ENCODE peak calls at places on chromosomes 12 and 14, in six cellular contexts. One of them, this sample, is unnamed.
A peak's percentile ranks its signal among the peaks of the same experiment; 100 is the strongest.

GRCh38 chr12:22275847-22276246 is 58.7 kb downstream of the ST8SIA1 start:
- DNase-seq in mesendoderm: peak; percentile 92
- DNase-seq in AG09319: peak; percentile 100
- DNase-seq in posterior cingulate gyrus: peak; percentile 84
- DNase-seq in left ventricle myocardium superior: peak; percentile 89
- DNase-seq in activated CD4-positive, alpha-beta T cell treated with anti-CD3 and anti-CD28 coated beads for 48 hours: no peak
- DNase-seq in this sample: peak; percentile 82

GRCh38 chr14:69559581-69560011 is 15.1 kb downstream of the CCDC177 start:
- DNase-seq in left ventricle myocardium superior: no peak
- DNase-seq in activated CD4-positive, alpha-beta T cell treated with anti-CD3 and anti-CD28 coated beads for 48 hours: no peak
- DNase-seq in mesendoderm: no peak
- DNase-seq in posterior cingulate gyrus: peak; percentile 96
- DNase-seq in AG09319: no peak
- DNase-seq in this sample: no peak

GRCh38 chr14:24310666-24311604 is at the start of gene LTB4R:
- DNase-seq in AG09319: no peak
- DNase-seq in posterior cingulate gyrus: peak; percentile 94
- DNase-seq in mesendoderm: no peak
- DNase-seq in activated CD4-positive, alpha-beta T cell treated with anti-CD3 and anti-CD28 coated beads for 48 hours: peak; percentile 73
- DNase-seq in left ventricle myocardium superior: peak; percentile 87
- DNase-seq in this sample: peak; percentile 13

GRCh38 chr14:22848391-22849164 is 12.2 kb downstream of the MMP14 start:
- DNase-seq in left ventricle myocardium superior: peak; percentile 76
- DNase-seq in mesendoderm: peak; percentile 68
- DNase-seq in AG09319: peak; percentile 91
- DNase-seq in activated CD4-positive, alpha-beta T cell treated with anti-CD3 and anti-CD28 coated beads for 48 hours: no peak
- DNase-seq in posterior cingulate gyrus: no peak
- DNase-seq in this sample: peak; percentile 88

GRCh38 chr12:113224955-113225354 is 3.7 kb downstream of the TPCN1 start:
- DNase-seq in activated CD4-positive, alpha-beta T cell treated with anti-CD3 and anti-CD28 coated beads for 48 hours: no peak
- DNase-seq in mesendoderm: no peak
- DNase-seq in left ventricle myocardium superior: no peak
- DNase-seq in posterior cingulate gyrus: no peak
- DNase-seq in AG09319: no peak
- DNase-seq in this sample: no peak

GRCh38 chr14:74911704-74912103 is 11.4 kb downstream of the RPS6KL1 start:
- DNase-seq in mesendoderm: no peak
- DNase-seq in AG09319: no peak
- DNase-seq in activated CD4-positive, alpha-beta T cell treated with anti-CD3 and anti-CD28 coated beads for 48 hours: no peak
- DNase-seq in posterior cingulate gyrus: no peak
- DNase-seq in left ventricle myocardium superior: no peak
- DNase-seq in this sample: no peak

GRCh38 chr12:130396667-130397066 is 59.0 kb downstream of the PIWIL1 start:
- DNase-seq in posterior cingulate gyrus: no peak
- DNase-seq in activated CD4-positive, alpha-beta T cell treated with anti-CD3 and anti-CD28 coated beads for 48 hours: no peak
- DNase-seq in AG09319: no peak
- DNase-seq in mesendoderm: no peak
- DNase-seq in left ventricle myocardium superior: no peak
- DNase-seq in this sample: no peak

GRCh38 chr12:402127-402456 is 648 bp downstream of the CCDC77 start:
- DNase-seq in AG09319: no peak
- DNase-seq in mesendoderm: peak; percentile 70
- DNase-seq in activated CD4-positive, alpha-beta T cell treated with anti-CD3 and anti-CD28 coated beads for 48 hours: peak; percentile 11
- DNase-seq in left ventricle myocardium superior: no peak
- DNase-seq in posterior cingulate gyrus: no peak
- DNase-seq in this sample: no peak

GRCh38 chr12:71475280-71475679 is 35.7 kb downstream of the LGR5 start:
- DNase-seq in posterior cingulate gyrus: no peak
- DNase-seq in AG09319: no peak
- DNase-seq in activated CD4-positive, alpha-beta T cell treated with anti-CD3 and anti-CD28 coated beads for 48 hours: no peak
- DNase-seq in left ventricle myocardium superior: peak; percentile 30
- DNase-seq in mesendoderm: no peak
- DNase-seq in this sample: no peak

GRCh38 chr14:104544362-104544761 is 35.2 kb upstream of the C14orf180 start:
- DNase-seq in mesendoderm: no peak
- DNase-seq in activated CD4-positive, alpha-beta T cell treated with anti-CD3 and anti-CD28 coated beads for 48 hours: no peak
- DNase-seq in posterior cingulate gyrus: no peak
- DNase-seq in left ventricle myocardium superior: no peak
- DNase-seq in AG09319: no peak
- DNase-seq in this sample: no peak

GRCh38 chr14:63134801-63135200 is 69.4 kb upstream of the RHOJ start:
- DNase-seq in left ventricle myocardium superior: no peak
- DNase-seq in activated CD4-positive, alpha-beta T cell treated with anti-CD3 and anti-CD28 coated beads for 48 hours: no peak
- DNase-seq in AG09319: no peak
- DNase-seq in posterior cingulate gyrus: no peak
- DNase-seq in mesendoderm: peak; percentile 52
- DNase-seq in this sample: no peak

GRCh38 chr14:105894978-105895881 is 368.8 kb downstream of the TMEM121 start:
- DNase-seq in activated CD4-positive, alpha-beta T cell treated with anti-CD3 and anti-CD28 coated beads for 48 hours: no peak
- DNase-seq in posterior cingulate gyrus: peak; percentile 67
- DNase-seq in left ventricle myocardium superior: peak; percentile 14
- DNase-seq in mesendoderm: no peak
- DNase-seq in AG09319: no peak
- DNase-seq in this sample: no peak

GRCh38 chr12:16076970-16077527 is 165.9 kb downstream of the DERA start:
- DNase-seq in posterior cingulate gyrus: no peak
- DNase-seq in activated CD4-positive, alpha-beta T cell treated with anti-CD3 and anti-CD28 coated beads for 48 hours: no peak
- DNase-seq in left ventricle myocardium superior: no peak
- DNase-seq in AG09319: no peak
- DNase-seq in mesendoderm: no peak
- DNase-seq in this sample: no peak

GRCh38 chr14:67387195-67387594 is 24.8 kb downstream of the PLEK2 start:
- DNase-seq in mesendoderm: no peak
- DNase-seq in AG09319: no peak
- DNase-seq in left ventricle myocardium superior: no peak
- DNase-seq in activated CD4-positive, alpha-beta T cell treated with anti-CD3 and anti-CD28 coated beads for 48 hours: no peak
- DNase-seq in posterior cingulate gyrus: no peak
- DNase-seq in this sample: no peak

GRCh38 chr12:27595231-27595642 is 71.2 kb downstream of the PPFIBP1 start:
- DNase-seq in posterior cingulate gyrus: peak; percentile 66
- DNase-seq in mesendoderm: peak; percentile 74
- DNase-seq in AG09319: peak; percentile 79
- DNase-seq in left ventricle myocardium superior: peak; percentile 38
- DNase-seq in activated CD4-positive, alpha-beta T cell treated with anti-CD3 and anti-CD28 coated beads for 48 hours: no peak
- DNase-seq in this sample: peak; percentile 62

GRCh38 chr12:106551410-106551809 is 31.4 kb upstream of the RFX4 start:
- DNase-seq in mesendoderm: peak; percentile 5
- DNase-seq in AG09319: no peak
- DNase-seq in activated CD4-positive, alpha-beta T cell treated with anti-CD3 and anti-CD28 coated beads for 48 hours: no peak
- DNase-seq in left ventricle myocardium superior: no peak
- DNase-seq in posterior cingulate gyrus: no peak
- DNase-seq in this sample: no peak

GRCh38 chr12:122106891-122107660 is 28.5 kb downstream of the MLXIP start:
- DNase-seq in left ventricle myocardium superior: peak; percentile 79
- DNase-seq in activated CD4-positive, alpha-beta T cell treated with anti-CD3 and anti-CD28 coated beads for 48 hours: no peak
- DNase-seq in AG09319: no peak
- DNase-seq in posterior cingulate gyrus: peak; percentile 95
- DNase-seq in mesendoderm: no peak
- DNase-seq in this sample: no peak

GRCh38 chr14:92507174-92507768 is 6.3 kb upstream of the RIN3 start:
- DNase-seq in left ventricle myocardium superior: peak; percentile 50
- DNase-seq in mesendoderm: no peak
- DNase-seq in posterior cingulate gyrus: peak; percentile 19
- DNase-seq in activated CD4-positive, alpha-beta T cell treated with anti-CD3 and anti-CD28 coated beads for 48 hours: no peak
- DNase-seq in AG09319: no peak
- DNase-seq in this sample: no peak

GRCh38 chr12:70467476-70467875 is 101.4 kb downstream of the KCNMB4 start:
- DNase-seq in left ventricle myocardium superior: no peak
- DNase-seq in posterior cingulate gyrus: no peak
- DNase-seq in activated CD4-positive, alpha-beta T cell treated with anti-CD3 and anti-CD28 coated beads for 48 hours: no peak
- DNase-seq in mesendoderm: no peak
- DNase-seq in AG09319: no peak
- DNase-seq in this sample: no peak

GRCh38 chr14:59630281-59630963 is 53.8 kb upstream of the CCDC175 start:
- DNase-seq in posterior cingulate gyrus: peak; percentile 93
- DNase-seq in mesendoderm: peak; percentile 34
- DNase-seq in activated CD4-positive, alpha-beta T cell treated with anti-CD3 and anti-CD28 coated beads for 48 hours: peak; percentile 14
- DNase-seq in AG09319: no peak
- DNase-seq in left ventricle myocardium superior: no peak
- DNase-seq in this sample: no peak

GRCh38 chr12:107207931-107208515 is 114.7 kb upstream of the CRY1 start:
- DNase-seq in left ventricle myocardium superior: no peak
- DNase-seq in posterior cingulate gyrus: no peak
- DNase-seq in mesendoderm: peak; percentile 13
- DNase-seq in activated CD4-positive, alpha-beta T cell treated with anti-CD3 and anti-CD28 coated beads for 48 hours: no peak
- DNase-seq in AG09319: no peak
- DNase-seq in this sample: no peak

GRCh38 chr12:106147956-106148355 is 9.2 kb upstream of the NUAK1 start:
- DNase-seq in activated CD4-positive, alpha-beta T cell treated with anti-CD3 and anti-CD28 coated beads for 48 hours: no peak
- DNase-seq in mesendoderm: no peak
- DNase-seq in left ventricle myocardium superior: peak; percentile 95
- DNase-seq in posterior cingulate gyrus: peak; percentile 95
- DNase-seq in AG09319: no peak
- DNase-seq in this sample: no peak

GRCh38 chr12:34390846-34391700 is 368.8 kb downstream of the ALG10 start:
- DNase-seq in left ventricle myocardium superior: peak; percentile 7
- DNase-seq in posterior cingulate gyrus: peak; percentile 44
- DNase-seq in mesendoderm: no peak
- DNase-seq in AG09319: no peak
- DNase-seq in activated CD4-positive, alpha-beta T cell treated with anti-CD3 and anti-CD28 coated beads for 48 hours: no peak
- DNase-seq in this sample: no peak

GRCh38 chr12:76078748-76079147 is 5.7 kb downstream of the NAP1L1 start:
- DNase-seq in AG09319: no peak
- DNase-seq in mesendoderm: no peak
- DNase-seq in posterior cingulate gyrus: no peak
- DNase-seq in left ventricle myocardium superior: no peak
- DNase-seq in activated CD4-positive, alpha-beta T cell treated with anti-CD3 and anti-CD28 coated beads for 48 hours: no peak
- DNase-seq in this sample: no peak

GRCh38 chr12:108578264-108578663 is 15.9 kb downstream of the ISCU start:
- DNase-seq in left ventricle myocardium superior: no peak
- DNase-seq in posterior cingulate gyrus: no peak
- DNase-seq in mesendoderm: no peak
- DNase-seq in activated CD4-positive, alpha-beta T cell treated with anti-CD3 and anti-CD28 coated beads for 48 hours: no peak
- DNase-seq in AG09319: no peak
- DNase-seq in this sample: no peak

GRCh38 chr14:67533754-67534085 is 630 bp downstream of the PLEKHH1 start:
- DNase-seq in mesendoderm: no peak
- DNase-seq in left ventricle myocardium superior: no peak
- DNase-seq in AG09319: no peak
- DNase-seq in activated CD4-positive, alpha-beta T cell treated with anti-CD3 and anti-CD28 coated beads for 48 hours: no peak
- DNase-seq in posterior cingulate gyrus: no peak
- DNase-seq in this sample: no peak

GRCh38 chr12:9331218-9331626 is 123.0 kb upstream of the PZP start:
- DNase-seq in AG09319: peak; percentile 14
- DNase-seq in mesendoderm: peak; percentile 53
- DNase-seq in left ventricle myocardium superior: peak; percentile 78
- DNase-seq in posterior cingulate gyrus: peak; percentile 93
- DNase-seq in activated CD4-positive, alpha-beta T cell treated with anti-CD3 and anti-CD28 coated beads for 48 hours: peak; percentile 84
- DNase-seq in this sample: no peak

GRCh38 chr12:54654926-54655325 is 6.8 kb upstream of the DCD start:
- DNase-seq in activated CD4-positive, alpha-beta T cell treated with anti-CD3 and anti-CD28 coated beads for 48 hours: no peak
- DNase-seq in AG09319: no peak
- DNase-seq in posterior cingulate gyrus: no peak
- DNase-seq in left ventricle myocardium superior: no peak
- DNase-seq in mesendoderm: peak; percentile 44
- DNase-seq in this sample: no peak

GRCh38 chr12:49512541-49512940 is 26.3 kb upstream of the KCNH3 start:
- DNase-seq in AG09319: no peak
- DNase-seq in mesendoderm: no peak
- DNase-seq in posterior cingulate gyrus: no peak
- DNase-seq in left ventricle myocardium superior: no peak
- DNase-seq in activated CD4-positive, alpha-beta T cell treated with anti-CD3 and anti-CD28 coated beads for 48 hours: no peak
- DNase-seq in this sample: no peak

GRCh38 chr12:28550757-28551381 is 360.6 kb downstream of the CCDC91 start:
- DNase-seq in activated CD4-positive, alpha-beta T cell treated with anti-CD3 and anti-CD28 coated beads for 48 hours: no peak
- DNase-seq in posterior cingulate gyrus: no peak
- DNase-seq in left ventricle myocardium superior: no peak
- DNase-seq in mesendoderm: peak; percentile 2
- DNase-seq in AG09319: peak; percentile 47
- DNase-seq in this sample: no peak

GRCh38 chr14:85534435-85534834 is 4.5 kb downstream of the FLRT2 start:
- DNase-seq in AG09319: no peak
- DNase-seq in left ventricle myocardium superior: no peak
- DNase-seq in activated CD4-positive, alpha-beta T cell treated with anti-CD3 and anti-CD28 coated beads for 48 hours: no peak
- DNase-seq in posterior cingulate gyrus: peak; percentile 86
- DNase-seq in mesendoderm: no peak
- DNase-seq in this sample: no peak

GRCh38 chr12:131135311-131135785 is 181.6 kb downstream of the ADGRD1 start:
- DNase-seq in left ventricle myocardium superior: no peak
- DNase-seq in mesendoderm: no peak
- DNase-seq in posterior cingulate gyrus: no peak
- DNase-seq in AG09319: no peak
- DNase-seq in activated CD4-positive, alpha-beta T cell treated with anti-CD3 and anti-CD28 coated beads for 48 hours: no peak
- DNase-seq in this sample: no peak

GRCh38 chr12:94266796-94267529 is 118.6 kb downstream of the PLXNC1 start:
- DNase-seq in posterior cingulate gyrus: no peak
- DNase-seq in activated CD4-positive, alpha-beta T cell treated with anti-CD3 and anti-CD28 coated beads for 48 hours: no peak
- DNase-seq in mesendoderm: no peak
- DNase-seq in left ventricle myocardium superior: no peak
- DNase-seq in AG09319: peak; percentile 52
- DNase-seq in this sample: no peak